ENCODE peak calls at places on chromosomes 2 and 18, in ten cellular contexts. N is GM23248, P is small intestine, W is cardiac muscle cell, O is gastrocnemius medialis, U is substantia nigra, Y is colonic mucosa, E is heart right ventricle, H is psoas muscle, R is PC-3. J is an unnamed sample.

GRCh38 chr2:70006447-70006784 is 45.0 kb upstream of the ASPRV1 start:
- DNase-seq in N (no peak), P (no peak), W (no peak), O (no peak), U (no peak), Y (no peak), E (no peak), H (no peak), R (no peak), J (no peak)

GRCh38 chr2:71716697-71717624 is 263.6 kb downstream of the DYSF start:
- DNase-seq in N (peak; percentile 93), P (no peak), W (peak; percentile 82), O (peak; percentile 97), U (no peak), Y (peak; percentile 38), E (peak; percentile 93), H (peak; percentile 97), R (peak; percentile 93), J (no peak)

GRCh38 chr2:197191177-197191947 is 119.2 kb downstream of the ANKRD44 start:
- DNase-seq in N (peak; percentile 52), P (peak; percentile 74), W (peak; percentile 58), O (no peak), U (no peak), Y (no peak), E (no peak), H (no peak), R (peak; percentile 76), J (no peak)

GRCh38 chr2:136118819-136119716 is 1.1 kb upstream of the CXCR4 start:
- DNase-seq in N (no peak), P (peak; percentile 62), W (no peak), O (no peak), U (peak; percentile 58), Y (peak; percentile 61), E (peak; percentile 61), H (peak; percentile 48), R (no peak), J (no peak)

GRCh38 chr2:133660511-133660910 is 92.2 kb upstream of the NCKAP5 start:
- DNase-seq in N (peak; percentile 45), P (no peak), W (no peak), O (no peak), U (no peak), Y (no peak), E (no peak), H (no peak), R (no peak), J (no peak)

GRCh38 chr2:44360749-44361329 is 455 bp downstream of the PREPL start:
- DNase-seq in N (peak; percentile 61), P (peak; percentile 44), W (peak; percentile 25), O (no peak), U (no peak), Y (peak; percentile 54), E (no peak), H (no peak), R (peak; percentile 18), J (no peak)

GRCh38 chr2:198710562-198710961 is 747.2 kb downstream of the SATB2 start:
- DNase-seq in N (no peak), P (no peak), W (no peak), O (no peak), U (no peak), Y (no peak), E (no peak), H (no peak), R (no peak), J (no peak)

GRCh38 chr2:74860521-74860920 is 26.6 kb downstream of the HK2 start:
- DNase-seq in N (no peak), P (no peak), W (no peak), O (no peak), U (no peak), Y (no peak), E (no peak), H (no peak), R (no peak), J (no peak)

GRCh38 chr2:176227874-176228273 is 39.4 kb downstream of the HOXD1 start:
- DNase-seq in N (no peak), P (no peak), W (no peak), O (no peak), U (no peak), Y (no peak), E (no peak), H (no peak), R (no peak), J (no peak)

GRCh38 chr2:37645363-37645762 is 26.1 kb downstream of the CDC42EP3 start:
- DNase-seq in N (peak; percentile 80), P (no peak), W (peak; percentile 33), O (no peak), U (no peak), Y (no peak), E (no peak), H (no peak), R (peak; percentile 90), J (no peak)

GRCh38 chr2:236016496-236016895 is 151.7 kb downstream of the GBX2 start:
- DNase-seq in N (no peak), P (no peak), W (no peak), O (no peak), U (no peak), Y (no peak), E (no peak), H (no peak), R (no peak), J (no peak)

GRCh38 chr2:12284487-12284886 is 432.2 kb upstream of the TRIB2 start:
- DNase-seq in N (peak; percentile 42), P (no peak), W (peak; percentile 76), O (no peak), U (no peak), Y (no peak), E (no peak), H (no peak), R (peak; percentile 83), J (peak; percentile 10)

GRCh38 chr2:238947920-238948710 is 100.2 kb downstream of the TWIST2 start:
- DNase-seq in N (peak; percentile 97), P (no peak), W (peak; percentile 62), O (no peak), U (no peak), Y (peak; percentile 31), E (peak; percentile 55), H (peak; percentile 54), R (peak; percentile 98), J (peak; percentile 88)

GRCh38 chr2:120943403-120944034 is 207.9 kb downstream of the GLI2 start:
- DNase-seq in N (no peak), P (no peak), W (no peak), O (no peak), U (no peak), Y (no peak), E (no peak), H (no peak), R (no peak), J (no peak)

GRCh38 chr2:241843321-241844065 is 15.2 kb downstream of the PDCD1 start:
- DNase-seq in N (no peak), P (no peak), W (no peak), O (no peak), U (no peak), Y (peak; percentile 21), E (peak; percentile 18), H (peak; percentile 16), R (no peak), J (no peak)

GRCh38 chr2:217301142-217301541 is 441.3 kb upstream of the TNP1 start:
- DNase-seq in N (no peak), P (no peak), W (no peak), O (no peak), U (no peak), Y (no peak), E (peak; percentile 19), H (no peak), R (no peak), J (no peak)

GRCh38 chr2:23905155-23905554 is 21.8 kb downstream of the ATAD2B start:
- DNase-seq in N (peak; percentile 41), P (no peak), W (peak; percentile 12), O (no peak), U (no peak), Y (no peak), E (no peak), H (no peak), R (no peak), J (no peak)
- H3K27ac ChIP-seq in N (peak overlapping the region; percentile 33), P (peak overlapping the region; percentile 39), W (no peak overlapping the region), O (no peak overlapping the region), U (no peak overlapping the region), Y (no peak overlapping the region), E (no peak overlapping the region), H (no peak overlapping the region), R (no peak overlapping the region), J (no peak overlapping the region)

DNA sequence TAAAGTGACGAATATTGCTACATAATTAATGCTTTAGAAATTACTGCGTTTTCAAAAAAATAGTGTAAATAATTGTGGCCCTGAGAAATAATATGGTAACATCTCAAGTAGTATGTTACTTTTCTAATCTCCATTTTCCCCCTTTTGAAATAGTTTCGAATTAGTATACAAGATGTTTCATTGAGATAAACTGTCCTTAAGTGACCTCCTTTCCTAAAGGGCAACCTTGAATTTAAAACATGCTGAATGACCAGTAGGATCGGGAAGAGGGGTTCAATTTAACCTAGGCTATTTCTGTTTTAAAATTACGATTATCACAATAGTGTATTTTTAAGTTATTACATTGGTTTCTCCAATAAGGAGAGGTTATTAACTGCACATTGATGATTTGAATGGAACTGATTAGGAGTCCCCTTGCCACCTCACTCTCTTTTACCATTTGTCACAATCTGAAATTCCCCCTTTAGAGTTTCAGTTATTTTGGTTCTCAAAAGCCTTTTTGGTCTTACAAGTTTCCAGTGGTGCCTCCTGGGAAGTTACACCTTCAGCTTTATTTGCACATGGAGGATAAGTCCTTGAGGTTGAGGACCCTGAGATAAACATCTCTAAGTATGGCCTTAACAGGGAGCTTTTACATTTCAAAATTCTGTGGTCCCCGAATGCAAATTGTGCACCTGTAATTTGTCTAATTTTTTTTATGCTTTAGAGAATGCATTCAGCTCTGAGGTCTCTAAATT is 2.3 kb downstream of the ACTR3 start:
- DNase-seq in N (no peak), P (no peak), W (no peak), O (no peak), U (no peak), Y (no peak), E (no peak), H (no peak), R (no peak), J (no peak)
- H3K27ac ChIP-seq in N (peak overlapping the region; percentile 82), P (no peak overlapping the region), W (peak overlapping the region; percentile 99), O (peak overlapping the region; percentile 99), U (no peak overlapping the region), Y (peak overlapping the region; percentile 100), E (peak overlapping the region; percentile 100), H (peak overlapping the region; percentile 98), R (no peak overlapping the region), J (peak overlapping the region; percentile 95)

DNA sequence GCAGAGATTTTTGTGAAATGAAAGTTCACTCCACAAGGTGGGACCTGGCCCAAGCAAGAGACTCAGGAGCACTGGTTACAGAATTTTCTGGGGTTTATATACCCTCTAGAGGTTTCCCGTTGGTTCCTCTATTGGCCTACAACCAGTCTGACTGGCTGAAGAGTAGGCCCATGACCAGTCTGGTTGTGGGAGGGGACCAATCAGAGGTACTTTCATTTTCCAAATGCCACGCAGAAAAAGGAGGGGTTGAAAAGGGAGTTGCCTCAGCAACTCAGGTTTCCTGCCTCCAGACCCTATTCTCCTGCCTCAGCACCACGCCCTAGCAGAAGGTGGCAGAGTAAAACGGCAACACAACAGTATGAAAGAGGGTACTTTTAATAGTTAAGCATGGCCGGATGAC is 98.4 kb downstream of the COLEC12 start:
- DNase-seq in N (no peak), P (no peak), W (no peak), O (no peak), U (no peak), Y (no peak), E (no peak), H (no peak), R (no peak), J (no peak)
- H3K27ac ChIP-seq in N (no peak overlapping the region), P (no peak overlapping the region), W (no peak overlapping the region), O (no peak overlapping the region), U (no peak overlapping the region), Y (no peak overlapping the region), E (no peak overlapping the region), H (no peak overlapping the region), R (no peak overlapping the region), J (no peak overlapping the region)

GRCh38 chr2:172552547-172553291 is 3.2 kb upstream of the PDK1 start:
- DNase-seq in N (peak; percentile 84), P (no peak), W (peak; percentile 93), O (no peak), U (no peak), Y (no peak), E (no peak), H (no peak), R (peak; percentile 56), J (peak; percentile 50)
- H3K27ac ChIP-seq in N (peak overlapping the region; percentile 46), P (no peak overlapping the region), W (peak overlapping the region; percentile 94), O (no peak overlapping the region), U (no peak overlapping the region), Y (no peak overlapping the region), E (no peak overlapping the region), H (no peak overlapping the region), R (peak overlapping the region; percentile 23), J (peak overlapping the region; percentile 23)

J was measured in epithelial cell of prostate.